ENCODE peak calls at places on chromosomes 13 and 19, in six cellular contexts. T is IMR-90, V is AG09309, S is kidney epithelial cell, B is fibroblast of pulmonary artery, X is NB4. E is an unnamed sample.

GRCh38 chr13:27917121-27917947 is 2.5 kb upstream of the PDX1 start:
- DNase-seq in B (no peak), S (no peak), T (no peak), X (peak; percentile 34), V (no peak), E (no peak)

GRCh38 chr19:14116918-14117578 is 514 bp downstream of the PRKACA start:
- DNase-seq in V (no peak), T (no peak), X (peak; percentile 34), S (no peak), B (no peak), E (no peak)

GRCh38 chr19:1177322-1178114 is 3.5 kb upstream of the SBNO2 start:
- DNase-seq in X (peak; percentile 73), V (peak; percentile 93), T (peak; percentile 97), B (peak; percentile 95), S (peak; percentile 93), E (peak; percentile 94)

GRCh38 chr19:15869109-15869555 is 28.7 kb downstream of the CYP4F2 start:
- DNase-seq in V (no peak), B (peak; percentile 10), X (peak; percentile 98), T (no peak), S (no peak), E (no peak)

GRCh38 chr19:13006431-13007281 is 11.4 kb downstream of the NFIX start:
- DNase-seq in X (no peak), T (no peak), S (no peak), V (no peak), B (no peak), E (no peak)

GRCh38 chr19:48656840-48657474 is 11.0 kb upstream of the CA11 start:
- DNase-seq in B (peak; percentile 82), S (peak; percentile 89), X (no peak), V (peak; percentile 69), T (peak; percentile 95), E (no peak)

GRCh38 chr19:58153386-58153785 is 2.8 kb upstream of the ZNF329 start:
- DNase-seq in X (no peak), B (no peak), V (no peak), S (no peak), T (no peak), E (no peak)

GRCh38 chr13:49220035-49220855 is at the start of gene MLNR:
- DNase-seq in T (no peak), S (no peak), X (no peak), B (no peak), V (no peak), E (no peak)

GRCh38 chr13:36998624-36999041 is 507 bp downstream of the ALG5 start:
- DNase-seq in X (peak; percentile 37), S (no peak), T (no peak), B (no peak), V (no peak), E (no peak)

GRCh38 chr19:55253264-55253663 is 5.6 kb downstream of the PPP6R1 start:
- DNase-seq in V (no peak), X (no peak), T (no peak), B (no peak), S (no peak), E (no peak)

GRCh38 chr19:13037718-13038117 is 42.4 kb downstream of the NFIX start:
- DNase-seq in B (no peak), T (no peak), X (no peak), S (no peak), V (no peak), E (no peak)

GRCh38 chr13:25973576-25973975 is 78.2 kb downstream of the SHISA2 start:
- DNase-seq in B (no peak), T (no peak), S (no peak), X (no peak), V (no peak), E (no peak)

GRCh38 chr19:48777720-48778119 is 22.4 kb downstream of the FGF21 start:
- DNase-seq in B (no peak), T (no peak), V (no peak), S (no peak), X (no peak), E (no peak)

DNA sequence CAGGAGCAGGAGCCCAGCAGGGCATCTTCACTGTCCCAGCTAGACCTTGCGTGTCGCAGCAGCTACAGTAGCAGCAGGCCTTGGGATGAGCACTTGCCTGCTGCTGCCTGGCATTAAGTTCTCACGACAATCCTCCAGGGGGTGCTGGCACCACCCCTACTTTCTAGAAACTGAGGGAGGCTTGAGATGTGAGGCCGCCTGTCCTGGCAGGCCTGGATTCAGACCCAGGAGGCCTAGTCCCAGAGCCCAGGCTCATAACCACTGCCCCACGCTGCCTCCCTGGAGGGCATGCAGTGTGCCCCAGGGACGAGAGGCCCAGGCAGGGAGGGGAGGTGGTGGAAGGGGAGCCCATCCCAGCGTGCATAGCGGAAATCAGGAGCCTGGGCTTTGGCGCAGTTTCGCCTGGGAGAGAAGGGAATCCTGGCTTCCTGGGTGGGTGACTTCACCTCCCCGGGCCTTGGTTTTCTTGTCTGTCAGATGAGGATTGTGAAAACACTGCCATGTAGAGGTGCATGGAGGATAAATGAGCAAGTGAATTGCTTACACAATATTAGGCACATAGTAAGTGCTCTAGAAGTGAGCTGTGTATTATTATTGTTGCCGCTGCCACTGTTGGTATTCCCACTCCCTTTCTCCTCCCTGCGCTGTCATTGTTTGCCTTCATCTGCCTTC is 26.1 kb downstream of the PPP5C start:
- DNase-seq in S (no peak), X (peak; percentile 42), V (no peak), B (peak; percentile 66), T (no peak), E (no peak)
- TF ChIP-seq CTCF in S (peak; percentile 47), X (peak; percentile 32), V (peak; percentile 6), B (peak; percentile 38), T (peak; percentile 29), E (peak; percentile 32)

GRCh38 chr19:32333227-32333626 is 12.2 kb upstream of the ZNF507 start:
- DNase-seq in V (no peak), B (no peak), S (no peak), T (no peak), X (no peak), E (no peak)

GRCh38 chr19:32337176-32337808 is 8.1 kb upstream of the ZNF507 start:
- DNase-seq in B (no peak), V (no peak), T (no peak), X (no peak), S (no peak), E (no peak)

GRCh38 chr19:32339988-32340874 is 5.2 kb upstream of the ZNF507 start:
- DNase-seq in V (no peak), X (peak; percentile 37), S (no peak), B (peak; percentile 61), T (peak; percentile 27), E (no peak)

GRCh38 chr19:32336259-32337111 is 8.9 kb upstream of the ZNF507 start:
- DNase-seq in S (no peak), X (peak; percentile 11), T (peak; percentile 59), B (peak; percentile 83), V (no peak), E (no peak)
- TF ChIP-seq CTCF in S (no peak), X (no peak), T (peak; percentile 44), B (peak; percentile 34), V (peak; percentile 14), E (peak; percentile 25)

GRCh38 chr13:108961542-108962125 is 332.2 kb downstream of the MYO16 start:
- DNase-seq in V (peak; percentile 25), X (peak; percentile 83), B (peak; percentile 71), T (peak; percentile 62), S (peak; percentile 18), E (no peak)
- TF ChIP-seq CTCF in V (peak; percentile 81), X (peak; percentile 67), B (peak; percentile 78), T (peak; percentile 88), S (peak; percentile 59), E (peak; percentile 69)

GRCh38 chr13:79060216-79060615 is 345.8 kb downstream of the RBM26 start:
- DNase-seq in X (no peak), S (no peak), B (no peak), V (no peak), T (no peak), E (no peak)
- TF ChIP-seq CTCF in X (no peak), S (no peak), B (no peak), V (no peak), T (no peak), E (no peak)